ENCODE peak calls at places on chromosomes 7 and 10, in nine cellular contexts. N, Y, I, B, Q, O, R, F and G are unnamed samples. For H3K4me1, the result is how much of the 10 kb centered on the place peaks cover.

GRCh38 chr7:74312418-74313021 is 23.3 kb downstream of the CLIP2 start:
- DNase-seq in R (no peak), Q (no peak), I (no peak), N (no peak), O (no peak), Y (no peak), F (peak), B (no peak), G (no peak)

GRCh38 chr10:37701781-37702493 is 155.5 kb downstream of the ZNF248 start:
- DNase-seq in Q (no peak), F (no peak), Y (no peak), O (no peak), B (no peak), R (no peak), I (peak), N (peak), G (no peak)

GRCh38 chr10:3685385-3685784 is 99.6 kb downstream of the KLF6 start:
- DNase-seq in Y (no peak), I (no peak), N (no peak), O (no peak), B (no peak), F (no peak), Q (no peak), R (no peak), G (no peak)

GRCh38 chr7:8566016-8566415 is 132.6 kb downstream of the NXPH1 start:
- DNase-seq in O (no peak), B (no peak), I (no peak), N (no peak), Q (no peak), R (no peak), Y (no peak), F (no peak), G (no peak)

GRCh38 chr10:48594371-48594770 is 10.5 kb downstream of the ARHGAP22 start:
- DNase-seq in F (no peak), B (no peak), N (no peak), Y (no peak), R (no peak), O (no peak), Q (no peak), I (no peak), G (no peak)

GRCh38 chr10:61304751-61305150 is 148.4 kb downstream of the TMEM26 start:
- DNase-seq in B (no peak), R (no peak), N (no peak), Q (no peak), O (no peak), Y (no peak), I (no peak), F (no peak), G (no peak)

GRCh38 chr10:17256627-17257026 is 28.6 kb downstream of the VIM start:
- DNase-seq in B (no peak), Q (no peak), F (no peak), I (no peak), R (no peak), Y (no peak), N (no peak), O (no peak), G (no peak)

GRCh38 chr10:124829447-124830115 is 28.0 kb downstream of the ABRAXAS2 start:
- DNase-seq in Q (no peak), I (no peak), B (no peak), Y (no peak), F (no peak), R (no peak), N (no peak), O (no peak), G (no peak)

GRCh38 chr7:27245124-27245797 is 2.7 kb downstream of the EVX1 start:
- DNase-seq in I (no peak), B (no peak), Q (no peak), O (no peak), R (no peak), F (no peak), Y (no peak), N (peak), G (no peak)

DNA sequence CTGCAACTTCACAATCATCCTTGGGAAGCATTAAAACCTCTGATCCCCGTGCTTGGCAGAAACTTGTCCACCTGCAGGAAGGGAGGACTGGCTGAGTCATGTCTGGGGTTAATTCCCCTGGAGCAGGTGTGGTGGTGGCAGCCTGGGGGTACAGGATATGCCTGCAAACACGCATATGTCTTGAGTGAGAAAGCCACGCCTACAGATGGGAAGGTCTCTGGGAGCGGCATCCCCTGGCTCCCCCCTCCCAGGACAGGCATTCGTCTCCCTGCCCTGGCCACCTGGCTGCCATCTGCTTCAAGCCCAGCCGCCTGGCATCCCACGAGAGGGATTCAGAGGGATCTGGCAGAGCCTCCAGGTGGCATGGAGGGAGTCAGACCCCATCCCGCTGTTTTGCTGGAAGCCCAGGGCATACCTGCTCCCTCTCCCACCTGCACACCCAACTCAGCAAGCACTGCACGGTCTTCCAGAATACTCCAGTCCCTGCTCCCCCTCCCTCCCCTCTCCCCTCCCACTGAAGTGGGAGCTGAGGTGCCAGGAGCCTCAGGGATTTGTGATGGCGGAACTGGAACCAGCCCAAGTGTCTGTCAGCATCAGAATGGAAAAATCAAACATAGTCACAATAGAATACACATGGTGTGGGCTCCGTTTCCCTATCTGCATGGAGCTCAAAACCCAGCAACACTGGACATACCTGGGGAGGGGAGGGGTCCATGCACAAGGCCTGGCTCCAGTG is 61.0 kb downstream of the CAMK2B start:
- DNase-seq in O (no peak), I (no peak), N (no peak), B (no peak), R (no peak), F (peak), Q (no peak), Y (no peak), G (no peak)
- TF ChIP-seq CTCF in O (no peak), I (no peak), N (no peak), B (no peak), R (no peak), F (no peak), Q (no peak), Y (no peak), G (no peak)

GRCh38 chr7:151087247-151088018 is 1.2 kb downstream of the AGAP3 start:
- DNase-seq in N (peak), Q (no peak), I (peak), Y (peak), B (peak), R (peak), F (peak), O (no peak), G (peak)

GRCh38 chr7:151088019-151088855 is 2.0 kb downstream of the AGAP3 start:
- DNase-seq in R (no peak), F (peak), O (no peak), Q (no peak), I (no peak), B (no peak), Y (no peak), N (no peak), G (no peak)

GRCh38 chr7:151091003-151091402 is 4.7 kb downstream of the AGAP3 start:
- DNase-seq in I (no peak), O (no peak), N (no peak), Y (no peak), F (no peak), B (no peak), Q (no peak), R (no peak), G (no peak)

GRCh38 chr7:151089893-151090730 is 3.8 kb downstream of the AGAP3 start:
- DNase-seq in R (no peak), I (no peak), B (no peak), Y (peak), F (no peak), Q (no peak), N (no peak), O (no peak), G (no peak)

DNA sequence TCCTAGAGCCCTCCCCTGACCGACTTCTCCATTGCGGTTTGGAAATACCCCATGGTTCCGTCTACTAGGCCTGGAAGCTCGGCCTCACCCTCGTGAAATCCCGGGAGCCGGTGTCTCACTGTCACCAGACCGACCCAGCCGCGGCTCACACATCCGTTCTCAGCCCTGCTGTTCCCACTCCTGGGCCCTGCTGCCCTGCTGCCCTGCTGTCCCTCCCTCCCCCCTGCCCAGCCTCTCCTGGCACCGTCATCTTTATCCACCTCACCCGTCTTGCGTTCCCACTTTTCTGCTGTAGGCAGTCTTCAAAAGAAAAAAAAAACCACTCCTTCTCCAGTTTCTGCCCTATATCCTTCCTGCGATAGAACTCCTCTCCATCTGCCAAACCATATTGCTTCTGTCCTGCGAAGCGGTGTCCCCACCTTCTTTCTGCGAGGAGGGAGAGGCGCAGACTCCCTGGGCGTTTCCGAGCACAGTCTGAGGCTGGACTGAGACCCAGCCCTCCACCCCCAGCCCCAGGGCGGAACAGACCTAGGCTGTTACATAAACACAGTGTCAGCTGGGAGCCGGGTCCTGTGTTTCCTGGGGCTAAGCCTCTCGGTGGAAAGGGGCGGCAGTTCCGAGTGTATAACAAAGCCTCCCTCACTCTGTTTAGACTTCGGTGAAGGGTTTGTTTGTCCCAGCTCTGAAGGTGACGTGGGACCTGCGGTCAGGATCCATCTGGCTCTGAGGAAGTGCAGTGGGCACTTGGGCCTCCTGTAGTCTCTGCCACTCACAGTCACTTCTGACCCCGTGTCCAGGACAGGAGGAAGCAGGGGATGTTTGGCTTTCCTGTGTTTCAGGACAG is 2.8 kb downstream of the AGAP3 start:
- DNase-seq in R (peak), F (peak), B (peak), N (peak), O (no peak), I (peak), Q (no peak), Y (peak), G (peak)
- H3K4me3 ChIP-seq in R (peak), F (peak), B (peak), N (peak), O (no peak), I (peak), Q (no peak), Y (no peak), G (peak)

GRCh38 chr7:28926871-28927597 is 31.1 kb downstream of the TRIL start:
- DNase-seq in B (peak), F (peak), I (peak), N (peak), O (peak), R (peak), Y (peak), Q (peak), G (peak)

GRCh38 chr7:28922618-28923331 is 35.4 kb downstream of the TRIL start:
- DNase-seq in O (peak), B (peak), N (peak), Y (peak), Q (peak), F (peak), R (peak), I (peak), G (peak)

GRCh38 chr7:28919510-28919909 is 38.6 kb downstream of the TRIL start:
- DNase-seq in Y (peak), F (no peak), R (no peak), N (no peak), Q (no peak), O (no peak), B (no peak), I (no peak), G (no peak)

GRCh38 chr7:28920424-28920823 is 37.7 kb downstream of the TRIL start:
- DNase-seq in F (peak), Q (no peak), B (no peak), Y (no peak), N (no peak), O (no peak), I (no peak), R (no peak), G (no peak)

GRCh38 chr7:28921822-28922221 is 36.3 kb downstream of the TRIL start:
- DNase-seq in Q (peak), O (peak), N (no peak), R (peak), Y (peak), B (no peak), I (no peak), F (peak), G (no peak)
- H3K4me1 ChIP-seq in Q (under half), O (under half), N (under half), R (under half), Y (under half), B (under half), I (under half), F (under half), G (under half)

GRCh38 chr7:135510603-135511183 is 791 bp upstream of the CNOT4 start:
- DNase-seq in N (no peak), Q (peak), I (no peak), B (no peak), R (no peak), Y (peak), O (peak), F (peak), G (no peak)
- TF ChIP-seq CTCF in N (no peak), Q (peak), I (no peak), B (no peak), R (no peak), Y (peak), O (peak), F (peak), G (peak)

DNA sequence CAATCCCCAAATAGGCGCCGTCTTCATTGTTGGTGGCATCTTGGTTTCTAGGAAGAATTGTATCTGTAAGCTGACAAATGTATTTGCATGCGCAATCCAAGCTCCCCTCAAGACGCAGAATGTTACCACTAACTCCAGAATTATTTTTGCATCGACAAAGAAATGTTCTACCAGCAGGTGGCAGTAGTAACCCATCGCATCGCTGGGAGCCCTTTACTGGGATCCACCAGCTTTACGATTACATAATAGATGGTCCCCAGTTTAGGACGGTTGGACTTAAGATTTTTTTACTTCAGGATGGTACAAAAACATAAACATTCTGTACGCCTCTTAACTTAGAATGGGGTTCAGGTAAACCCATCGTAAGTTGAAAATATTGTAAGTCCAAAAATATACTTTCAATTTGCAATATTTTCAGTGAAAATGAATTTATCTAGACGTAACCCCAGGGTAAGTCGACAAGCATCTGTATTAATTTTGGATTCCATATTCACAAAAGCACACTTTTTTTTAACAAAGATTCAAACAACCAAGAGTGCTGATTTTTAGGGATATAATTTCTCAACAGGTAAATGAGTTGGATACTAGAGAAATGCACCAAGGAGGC is 114.0 kb upstream of the COBL start:
- DNase-seq in Q (peak), O (peak), F (peak), N (no peak), R (no peak), B (no peak), I (no peak), Y (peak), G (no peak)
- H3K4me3 ChIP-seq in Q (no peak), O (no peak), F (no peak), N (no peak), R (no peak), B (no peak), I (no peak), Y (no peak), G (no peak)

GRCh38 chr7:96977445-96977844 is 27.9 kb upstream of the DLX6 start:
- DNase-seq in R (no peak), B (no peak), O (no peak), F (no peak), I (no peak), Y (no peak), N (no peak), Q (no peak), G (no peak)
- H3K4me1 ChIP-seq in R (under half), B (under half), O (under half), F (under half), I (under half), Y (under half), N (under half), Q (under half), G (under half)

DNA sequence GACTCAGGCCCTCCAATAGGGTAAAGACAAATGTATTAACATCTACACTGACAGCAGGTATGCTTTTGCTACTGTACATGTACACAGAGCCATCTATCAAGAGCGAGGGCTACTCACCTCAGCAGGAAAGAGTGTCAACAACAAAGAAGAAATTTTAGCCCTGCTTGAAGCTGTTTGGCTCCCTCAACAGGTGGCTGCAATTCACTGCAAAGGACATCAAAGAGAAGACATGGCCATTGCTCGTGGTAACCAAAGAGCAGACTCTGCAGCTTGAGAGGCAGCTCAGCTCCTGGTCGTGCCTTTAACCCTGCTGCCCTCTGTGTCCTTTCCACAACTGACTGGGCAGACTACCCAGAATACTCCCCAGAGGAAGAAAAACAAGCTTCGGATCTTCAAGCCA is 5.1 kb downstream of the AKR1B15 start:
- DNase-seq in N (no peak), Y (peak), R (no peak), O (no peak), I (no peak), Q (peak), B (no peak), F (peak), G (no peak)
- TF ChIP-seq CTCF in N (no peak), Y (peak), R (no peak), O (peak), I (no peak), Q (peak), B (no peak), F (peak), G (no peak)

GRCh38 chr10:110077436-110078120 is 69.8 kb downstream of the ADD3 start:
- DNase-seq in R (no peak), O (no peak), Y (no peak), Q (no peak), B (no peak), N (no peak), F (no peak), I (no peak), G (no peak)
- H3K4me3 ChIP-seq in R (no peak), O (no peak), Y (peak), Q (no peak), B (no peak), N (no peak), F (no peak), I (peak), G (no peak)